ENCODE peak calls at places on chromosomes 11 and 22, in six cellular contexts. A is mucosa of descending colon, C is left ventricle myocardium inferior, S is cardiac muscle cell, I is H7, J is kidney. V is an unnamed sample. For H3K36me3, the result is how much of the 10 kb centered on the place peaks cover.

GRCh38 chr11:111446404-111447152 is 65.6 kb downstream of the BTG4 start:
- DNase-seq in A (peak), C (peak), S (peak), I (peak), J (peak), V (peak)

GRCh38 chr11:131748146-131749050 is 378.0 kb downstream of the NTM start:
- DNase-seq in A (peak), C (peak), S (peak), I (peak), J (peak), V (peak)

GRCh38 chr11:126834149-126834548 is 166.4 kb downstream of the KIRREL3 start:
- DNase-seq in A (no peak), C (no peak), S (no peak), I (no peak), J (no peak), V (no peak)

GRCh38 chr11:16790484-16791240 is 52.2 kb downstream of the C11orf58 start:
- DNase-seq in A (no peak), C (no peak), S (no peak), I (no peak), J (no peak), V (no peak)

GRCh38 chr11:113632981-113633380 is 73.1 kb downstream of the TMPRSS5 start:
- DNase-seq in A (no peak), C (no peak), S (no peak), I (no peak), J (peak), V (no peak)

GRCh38 chr11:3035333-3035732 is 21.9 kb downstream of the CARS1 start:
- DNase-seq in A (no peak), C (no peak), S (no peak), I (no peak), J (peak), V (no peak)

GRCh38 chr11:17352925-17353227 is 1.3 kb downstream of the NCR3LG1 start:
- DNase-seq in A (peak), C (peak), S (peak), I (peak), J (peak), V (peak)

GRCh38 chr11:28231475-28231874 is 123.3 kb downstream of the METTL15 start:
- DNase-seq in A (no peak), C (no peak), S (no peak), I (no peak), J (no peak), V (no peak)

GRCh38 chr11:19279455-19279854 is 38.7 kb upstream of the E2F8 start:
- DNase-seq in A (no peak), C (no peak), S (no peak), I (no peak), J (no peak), V (no peak)

GRCh38 chr11:2581151-2581930 is 118.5 kb downstream of the KCNQ1OT1 start:
- DNase-seq in A (no peak), C (peak), S (no peak), I (peak), J (peak), V (peak)

GRCh38 chr22:48647606-48648515 is 1179.8 kb downstream of the BRD1 start:
- DNase-seq in A (no peak), C (no peak), S (no peak), I (no peak), J (peak), V (no peak)

GRCh38 chr11:94793822-94794221 is 25.7 kb downstream of the AMOTL1 start:
- DNase-seq in A (no peak), C (no peak), S (no peak), I (no peak), J (no peak), V (no peak)

GRCh38 chr11:34296412-34296811 is 61.4 kb downstream of the ABTB2 start:
- DNase-seq in A (no peak), C (no peak), S (no peak), I (no peak), J (no peak), V (no peak)

GRCh38 chr11:61871158-61871597 is 20.2 kb downstream of the FADS3 start:
- DNase-seq in A (peak), C (peak), S (peak), I (peak), J (peak), V (no peak)

GRCh38 chr11:40716344-40717178 is 742.9 kb downstream of the LRRC4C start:
- DNase-seq in A (no peak), C (no peak), S (no peak), I (peak), J (no peak), V (no peak)

GRCh38 chr11:68583047-68583446 is 101.3 kb upstream of the GAL start:
- DNase-seq in A (no peak), C (no peak), S (no peak), I (no peak), J (no peak), V (no peak)
- H3K36me3 ChIP-seq in A (under half), C (half or more), S (under half), I (under half), J (half or more), V (under half)

GRCh38 chr22:25900390-25900789 is 158.4 kb downstream of the MYO18B start:
- DNase-seq in A (no peak), C (no peak), S (no peak), I (no peak), J (no peak), V (no peak)
- H3K36me3 ChIP-seq in A (under half), C (under half), S (half or more), I (under half), J (under half), V (under half)

GRCh38 chr11:587546-587945 is 11.3 kb downstream of the PHRF1 start:
- DNase-seq in A (no peak), C (no peak), S (no peak), I (no peak), J (no peak), V (no peak)

GRCh38 chr11:586376-587316 is 10.4 kb downstream of the PHRF1 start:
- DNase-seq in A (no peak), C (no peak), S (no peak), I (no peak), J (no peak), V (no peak)

GRCh38 chr11:589798-590197 is 13.5 kb downstream of the PHRF1 start:
- DNase-seq in A (no peak), C (no peak), S (no peak), I (no peak), J (no peak), V (no peak)

GRCh38 chr11:590997-591396 is 14.7 kb downstream of the PHRF1 start:
- DNase-seq in A (no peak), C (no peak), S (no peak), I (no peak), J (no peak), V (no peak)

GRCh38 chr11:587978-588380 is 11.7 kb downstream of the PHRF1 start:
- DNase-seq in A (no peak), C (no peak), S (no peak), I (no peak), J (no peak), V (peak)
- H3K36me3 ChIP-seq in A (under half), C (half or more), S (under half), I (under half), J (half or more), V (half or more)

DNA sequence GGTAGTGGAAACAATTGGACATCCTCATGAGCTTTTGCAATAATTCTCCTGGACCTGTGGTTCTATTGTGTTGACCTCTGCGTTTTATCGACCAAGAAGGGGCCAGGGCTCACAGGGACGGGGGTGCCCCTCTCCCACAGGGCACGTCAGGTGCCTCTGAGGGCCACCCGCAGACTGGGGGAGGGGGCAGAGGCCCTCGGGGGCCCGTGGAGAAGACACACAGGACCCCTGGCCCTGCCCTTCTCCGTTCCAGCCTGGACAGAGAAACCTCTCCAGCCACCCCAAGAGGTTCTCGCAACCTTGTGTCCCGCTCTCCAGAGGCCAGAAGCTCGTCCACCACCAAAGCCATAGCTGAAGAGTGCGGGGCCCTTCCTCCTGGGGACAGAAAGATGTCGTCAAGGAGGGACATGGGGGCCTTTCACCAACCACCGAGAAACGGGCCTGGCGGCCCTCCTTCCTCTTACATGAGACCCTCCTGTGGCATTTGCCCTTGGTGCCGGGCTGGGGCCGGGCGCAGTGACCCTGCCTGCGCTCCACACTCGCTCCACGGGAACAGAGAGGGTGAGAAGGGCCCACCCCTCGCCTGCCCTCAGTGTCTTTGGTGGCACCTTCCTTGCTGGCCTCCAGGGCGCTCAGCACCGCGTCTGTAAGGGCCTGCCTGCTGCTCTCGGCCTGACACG is 57.3 kb downstream of the GRAMD4 start:
- DNase-seq in A (no peak), C (no peak), S (no peak), I (no peak), J (no peak), V (no peak)
- H3K36me3 ChIP-seq in A (under half), C (half or more), S (under half), I (under half), J (under half), V (under half)

GRCh38 chr11:73363147-73363546 is 13.1 kb upstream of the RELT start:
- DNase-seq in A (no peak), C (no peak), S (no peak), I (no peak), J (no peak), V (no peak)
- H3K36me3 ChIP-seq in A (under half), C (half or more), S (half or more), I (under half), J (half or more), V (half or more)

DNA sequence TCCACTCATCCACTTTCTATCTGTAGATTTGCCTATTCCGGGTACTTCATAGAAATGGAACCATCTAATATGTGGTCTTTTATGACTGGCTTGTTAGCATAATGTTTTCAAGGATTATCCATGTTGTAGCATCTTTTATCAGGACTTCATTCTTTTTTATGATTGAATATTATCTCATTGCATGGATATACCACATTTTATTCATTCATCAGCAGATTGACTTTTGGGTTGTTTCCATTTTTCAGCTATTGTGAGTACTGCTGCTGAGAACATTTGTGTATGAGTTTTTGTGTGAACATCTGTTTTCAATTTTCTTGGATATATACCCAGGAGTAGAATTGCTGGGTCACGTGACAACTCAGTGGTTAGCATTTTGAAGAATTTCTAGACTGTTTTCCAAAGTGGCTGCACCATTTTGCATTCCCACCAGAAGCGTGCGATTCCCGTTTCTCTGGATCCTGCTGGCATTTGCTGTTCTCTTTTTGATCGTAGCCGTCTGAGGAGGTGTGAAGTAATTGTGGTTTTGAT is 8.9 kb downstream of the DERL3 start:
- DNase-seq in A (no peak), C (no peak), S (no peak), I (no peak), J (peak), V (no peak)
- H3K36me3 ChIP-seq in A (under half), C (half or more), S (under half), I (under half), J (under half), V (under half)

DNA sequence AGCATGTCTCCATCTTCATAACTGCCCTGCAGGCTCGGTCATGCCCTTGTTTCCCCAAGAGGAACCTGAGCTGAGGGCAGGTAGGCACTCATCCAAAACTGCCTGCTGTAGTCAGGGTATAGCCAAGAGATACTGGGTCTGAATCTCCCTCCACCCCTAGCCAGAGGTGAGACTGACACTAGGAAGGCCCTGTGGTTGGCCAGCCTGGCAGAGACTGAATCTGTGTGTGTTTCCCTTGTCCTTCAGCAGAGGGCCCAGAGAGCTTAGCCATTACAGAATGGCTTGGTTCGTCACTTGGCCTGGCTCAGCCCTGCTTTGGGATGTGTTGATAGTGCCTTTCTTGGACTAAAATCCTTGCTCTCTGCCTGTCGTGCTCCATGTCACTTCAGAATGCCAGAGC is 79.3 kb upstream of the SUSD2 start:
- DNase-seq in A (no peak), C (no peak), S (no peak), I (no peak), J (peak), V (no peak)
- H3K36me3 ChIP-seq in A (under half), C (half or more), S (under half), I (under half), J (under half), V (under half)

GRCh38 chr11:119277660-119278059 is 39.3 kb downstream of the MCAM start:
- DNase-seq in A (no peak), C (no peak), S (no peak), I (no peak), J (no peak), V (no peak)

GRCh38 chr11:119273721-119274120 is 43.2 kb downstream of the MCAM start:
- DNase-seq in A (no peak), C (no peak), S (no peak), I (no peak), J (no peak), V (no peak)
- H3K36me3 ChIP-seq in A (under half), C (half or more), S (under half), I (under half), J (under half), V (under half)

DNA sequence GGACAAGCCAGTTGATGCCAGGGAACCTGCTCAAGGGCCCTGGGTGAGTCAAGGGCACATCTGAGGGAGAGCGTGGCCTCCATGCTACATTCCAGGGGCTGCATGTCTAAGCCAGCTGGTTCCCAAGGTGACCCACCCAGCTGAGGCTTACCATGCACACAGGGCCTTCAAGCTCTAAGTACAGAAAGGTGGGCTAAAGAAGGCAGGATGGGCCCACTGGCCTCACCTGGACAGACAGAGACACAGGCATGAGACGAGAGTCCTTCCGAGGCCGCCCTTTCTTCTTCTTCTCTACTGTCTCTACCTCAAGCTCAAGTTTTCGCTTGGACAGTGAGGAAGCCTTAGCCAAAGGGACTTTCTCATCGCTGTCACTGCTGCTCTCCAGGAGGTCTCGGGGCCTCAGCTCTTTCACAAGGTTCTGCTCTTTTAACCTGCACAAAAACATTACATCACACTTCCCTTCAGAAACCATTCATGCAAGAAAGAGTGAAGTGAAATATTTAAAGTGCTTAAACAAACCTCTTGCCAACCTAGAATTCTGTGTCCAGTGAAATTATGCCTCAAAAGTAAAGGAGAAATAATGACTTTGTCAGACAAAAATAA is 69.9 kb downstream of the HIRA start:
- DNase-seq in A (no peak), C (no peak), S (no peak), I (no peak), J (no peak), V (peak)
- H3K36me3 ChIP-seq in A (under half), C (half or more), S (half or more), I (under half), J (under half), V (half or more)